ENCODE peak calls at places on chromosomes 6 and 20, in ten cellular contexts. Z is endothelial cell; I is heart right ventricle; D is SK-MEL-5; L is CD8-positive, alpha-beta memory T cell; N is IMR-90; B is NAMALWA; G is NCI-H510A treated with DMSO at 0.1 percent for 48 hours; U is bronchial epithelial cell; W is AG10803. C is an unnamed sample.
A peak's percentile ranks its signal among the peaks of the same experiment; 100 is the strongest.

GRCh38 chr20:37673429-37673828 is 20.4 kb upstream of the CTNNBL1 start:
- DNase-seq in Z (no peak), I (no peak), D (no peak), L (no peak), N (no peak), B (no peak), G (peak; percentile 5), U (no peak), W (no peak), C (no peak)

GRCh38 chr6:56958481-56958880 is 3.6 kb downstream of the BEND6 start:
- DNase-seq in Z (no peak), I (no peak), D (no peak), L (no peak), N (peak; percentile 45), B (no peak), G (no peak), U (no peak), W (no peak), C (no peak)

GRCh38 chr20:2130062-2130591 is 28.5 kb downstream of the STK35 start:
- DNase-seq in Z (no peak), I (no peak), D (peak; percentile 59), L (no peak), N (no peak), B (no peak), G (no peak), U (no peak), W (no peak), C (no peak)

GRCh38 chr6:142935553-142936517 is 9.1 kb downstream of the HIVEP2 start:
- DNase-seq in Z (no peak), I (no peak), D (no peak), L (peak; percentile 49), N (no peak), B (peak; percentile 87), G (no peak), U (no peak), W (no peak), C (no peak)

GRCh38 chr6:134074151-134074712 is 21.8 kb upstream of the SLC2A12 start:
- DNase-seq in Z (peak; percentile 56), I (no peak), D (peak; percentile 39), L (no peak), N (no peak), B (no peak), G (peak; percentile 60), U (no peak), W (no peak), C (no peak)

GRCh38 chr6:123022980-123023379 is 26.9 kb downstream of the CLVS2 start:
- DNase-seq in Z (peak; percentile 48), I (no peak), D (no peak), L (no peak), N (no peak), B (peak; percentile 28), G (no peak), U (peak; percentile 35), W (no peak), C (peak; percentile 18)

GRCh38 chr20:62886709-62887058 is 25.1 kb upstream of the TCFL5 start:
- DNase-seq in Z (no peak), I (no peak), D (no peak), L (no peak), N (no peak), B (no peak), G (peak; percentile 72), U (no peak), W (no peak), C (no peak)

GRCh38 chr6:7664003-7664402 is 61.9 kb upstream of the BMP6 start:
- DNase-seq in Z (no peak), I (no peak), D (no peak), L (no peak), N (no peak), B (no peak), G (no peak), U (no peak), W (no peak), C (no peak)

GRCh38 chr20:50518270-50518721 is 8.1 kb downstream of the PTPN1 start:
- DNase-seq in Z (no peak), I (no peak), D (no peak), L (no peak), N (peak; percentile 72), B (no peak), G (no peak), U (peak; percentile 38), W (peak; percentile 41), C (peak; percentile 72)

GRCh38 chr6:45685076-45685475 is 307.3 kb upstream of the SUPT3H start:
- DNase-seq in Z (no peak), I (no peak), D (no peak), L (no peak), N (no peak), B (no peak), G (no peak), U (no peak), W (no peak), C (no peak)

GRCh38 chr6:129489215-129489765 is 220.7 kb downstream of the ARHGAP18 start:
- DNase-seq in Z (no peak), I (no peak), D (no peak), L (no peak), N (no peak), B (no peak), G (no peak), U (peak; percentile 47), W (no peak), C (no peak)

GRCh38 chr6:1870902-1871301 is 261.2 kb downstream of the FOXC1 start:
- DNase-seq in Z (no peak), I (no peak), D (no peak), L (no peak), N (no peak), B (no peak), G (no peak), U (no peak), W (no peak), C (no peak)

GRCh38 chr6:2231438-2231837 is 14.0 kb downstream of the GMDS start:
- DNase-seq in Z (no peak), I (no peak), D (peak; percentile 32), L (no peak), N (peak; percentile 18), B (no peak), G (no peak), U (peak; percentile 49), W (peak; percentile 39), C (peak; percentile 47)

C was measured in renal cortical epithelial cell.